ENCODE peak calls at places on chromosomes 1 and 21, in seven cellular contexts. Q is omental fat pad, H is breast epithelium, I is GM23338, R is colonic mucosa, E is GM06990, P is fibroblast of the aortic adventitia. T is an unnamed sample.

GRCh38 chr21:31622397-31622796 is 37.1 kb upstream of the SOD1 start:
- DNase-seq in Q (no peak), H (no peak), I (no peak), R (no peak), E (no peak), P (no peak), T (no peak)

GRCh38 chr1:184056921-184057496 is 5.5 kb downstream of the TSEN15 start:
- DNase-seq in Q (no peak), H (no peak), I (peak), R (no peak), E (no peak), P (peak), T (no peak)

GRCh38 chr1:25927541-25928265 is 21.5 kb upstream of the STMN1 start:
- DNase-seq in Q (no peak), H (no peak), I (peak), R (no peak), E (no peak), P (no peak), T (peak)

GRCh38 chr1:117592155-117592554 is 13.7 kb upstream of the TENT5C start:
- DNase-seq in Q (no peak), H (peak), I (no peak), R (peak), E (no peak), P (no peak), T (no peak)

GRCh38 chr1:61284933-61285332 is 202.6 kb downstream of the NFIA start:
- DNase-seq in Q (no peak), H (no peak), I (no peak), R (no peak), E (no peak), P (no peak), T (no peak)

GRCh38 chr21:37700641-37701202 is 215.5 kb downstream of the KCNJ6 start:
- DNase-seq in Q (no peak), H (no peak), I (peak), R (no peak), E (peak), P (peak), T (peak)

GRCh38 chr21:41369915-41370839 is 8.3 kb downstream of the MX2 start:
- DNase-seq in Q (no peak), H (no peak), I (peak), R (no peak), E (peak), P (no peak), T (no peak)

GRCh38 chr1:30743584-30744059 is 14.0 kb downstream of the LAPTM5 start:
- DNase-seq in Q (no peak), H (no peak), I (no peak), R (no peak), E (peak), P (no peak), T (no peak)

GRCh38 chr1:18090636-18091035 is 17.0 kb upstream of the IGSF21 start:
- DNase-seq in Q (no peak), H (no peak), I (peak), R (no peak), E (no peak), P (no peak), T (no peak)

GRCh38 chr1:21775542-21775899 is 7.4 kb downstream of the USP48 start:
- DNase-seq in Q (no peak), H (no peak), I (no peak), R (no peak), E (no peak), P (no peak), T (no peak)

GRCh38 chr1:117732065-117732789 is 126.4 kb downstream of the TENT5C start:
- DNase-seq in Q (no peak), H (no peak), I (no peak), R (no peak), E (no peak), P (peak), T (no peak)

GRCh38 chr1:168202941-168203654 is 22.7 kb upstream of the SFT2D2 start:
- DNase-seq in Q (no peak), H (no peak), I (no peak), R (no peak), E (no peak), P (peak), T (no peak)

GRCh38 chr1:81155131-81155530 is 645.6 kb upstream of the ADGRL2 start:
- DNase-seq in Q (no peak), H (no peak), I (no peak), R (no peak), E (no peak), P (peak), T (no peak)

GRCh38 chr1:165494949-165495810 is 48.6 kb upstream of the LRRC52 start:
- DNase-seq in Q (no peak), H (no peak), I (no peak), R (no peak), E (no peak), P (no peak), T (no peak)

GRCh38 chr1:110061341-110061740 is 9.1 kb downstream of the ALX3 start:
- DNase-seq in Q (no peak), H (no peak), I (no peak), R (no peak), E (no peak), P (no peak), T (no peak)

GRCh38 chr1:62209931-62210595 is 15.4 kb downstream of the L1TD1 start:
- DNase-seq in Q (no peak), H (no peak), I (no peak), R (no peak), E (no peak), P (no peak), T (no peak)

GRCh38 chr1:201826830-201827229 is 2.1 kb upstream of the IPO9 start:
- DNase-seq in Q (no peak), H (no peak), I (peak), R (no peak), E (no peak), P (no peak), T (no peak)

GRCh38 chr1:13808729-13809131 is 108.7 kb downstream of the PRDM2 start:
- DNase-seq in Q (peak), H (no peak), I (no peak), R (no peak), E (no peak), P (peak), T (no peak)

GRCh38 chr1:115671176-115672062 is 29.6 kb downstream of the VANGL1 start:
- DNase-seq in Q (no peak), H (no peak), I (no peak), R (peak), E (no peak), P (no peak), T (no peak)

GRCh38 chr21:46656820-46657219 is 21.3 kb downstream of the PRMT2 start:
- DNase-seq in Q (no peak), H (no peak), I (no peak), R (no peak), E (no peak), P (no peak), T (no peak)

GRCh38 chr1:205488074-205488723 is 16.3 kb upstream of the CDK18 start:
- DNase-seq in Q (no peak), H (no peak), I (peak), R (peak), E (no peak), P (peak), T (peak)

GRCh38 chr1:179126338-179127060 is 44.6 kb downstream of the TOR3A start:
- DNase-seq in Q (no peak), H (no peak), I (no peak), R (no peak), E (no peak), P (peak), T (no peak)

GRCh38 chr21:14863745-14864210 is 201.0 kb downstream of the NRIP1 start:
- DNase-seq in Q (no peak), H (no peak), I (no peak), R (no peak), E (no peak), P (peak), T (no peak)

GRCh38 chr1:114328505-114328904 is 174.8 kb upstream of the SYT6 start:
- DNase-seq in Q (no peak), H (no peak), I (no peak), R (no peak), E (no peak), P (no peak), T (no peak)

GRCh38 chr1:240539700-240540414 is 72.1 kb downstream of the GREM2 start:
- DNase-seq in Q (no peak), H (no peak), I (peak), R (no peak), E (no peak), P (no peak), T (no peak)

GRCh38 chr1:32485554-32486255 is 20.8 kb downstream of the ZBTB8B start:
- DNase-seq in Q (no peak), H (no peak), I (no peak), R (no peak), E (no peak), P (peak), T (no peak)

GRCh38 chr1:235943581-235944114 is 76.9 kb upstream of the LYST start:
- DNase-seq in Q (no peak), H (no peak), I (no peak), R (no peak), E (no peak), P (peak), T (no peak)

GRCh38 chr1:36415661-36416346 is 18.1 kb upstream of the LSM10 start:
- DNase-seq in Q (no peak), H (no peak), I (no peak), R (no peak), E (no peak), P (no peak), T (no peak)

DNA sequence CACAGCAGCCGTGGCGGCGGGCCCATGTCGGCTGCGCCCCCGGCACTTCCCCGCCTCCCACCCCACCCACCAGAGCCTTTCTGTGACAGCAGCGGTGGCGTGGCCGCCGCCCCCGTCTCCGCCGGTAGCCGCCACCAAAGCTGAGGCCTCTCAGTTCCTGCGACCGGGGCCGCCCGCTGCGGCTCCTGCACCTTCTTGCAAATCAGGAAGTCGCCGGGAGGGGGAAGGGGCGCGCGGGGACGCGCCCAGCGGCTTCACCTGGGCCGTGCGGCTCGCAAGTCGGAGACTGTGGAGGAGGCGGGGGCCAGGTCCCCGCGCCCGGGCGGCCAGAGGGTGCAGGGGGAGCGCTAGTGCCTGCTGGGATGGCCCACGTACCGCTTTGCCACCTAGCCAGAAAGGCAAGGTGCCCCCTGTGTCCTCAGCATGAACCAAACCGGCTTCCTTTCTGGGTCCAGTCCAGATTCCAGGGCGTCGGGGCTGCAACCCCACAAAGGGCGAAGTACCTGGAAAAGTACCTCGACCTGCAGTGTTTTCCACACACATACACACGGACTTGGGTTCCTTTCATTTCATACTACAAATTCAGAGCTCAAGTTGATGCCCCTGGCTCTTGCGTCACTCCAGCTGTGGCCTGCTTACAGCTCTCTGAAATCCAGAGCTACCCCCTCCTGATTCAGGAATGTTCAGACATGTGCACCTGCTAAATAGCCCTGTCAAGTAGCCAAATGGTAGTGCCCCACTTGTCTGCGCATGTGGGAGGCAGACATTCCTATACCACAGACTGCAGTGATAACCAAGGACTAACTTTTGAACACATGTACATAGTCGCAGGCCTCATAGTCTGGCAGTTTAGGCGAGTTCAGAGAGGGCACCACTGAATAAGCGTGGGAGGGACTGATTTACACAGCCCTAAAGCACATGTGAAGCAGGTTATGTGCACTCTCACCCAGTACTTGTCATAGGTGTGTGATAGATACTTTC is at the start of gene DENND1B:
- DNase-seq in Q (no peak), H (peak), I (peak), R (peak), E (peak), P (peak), T (peak)
- TF ChIP-seq CTCF in Q (no peak), H (no peak), I (no peak), R (no peak), E (no peak), P (no peak), T (peak)

DNA sequence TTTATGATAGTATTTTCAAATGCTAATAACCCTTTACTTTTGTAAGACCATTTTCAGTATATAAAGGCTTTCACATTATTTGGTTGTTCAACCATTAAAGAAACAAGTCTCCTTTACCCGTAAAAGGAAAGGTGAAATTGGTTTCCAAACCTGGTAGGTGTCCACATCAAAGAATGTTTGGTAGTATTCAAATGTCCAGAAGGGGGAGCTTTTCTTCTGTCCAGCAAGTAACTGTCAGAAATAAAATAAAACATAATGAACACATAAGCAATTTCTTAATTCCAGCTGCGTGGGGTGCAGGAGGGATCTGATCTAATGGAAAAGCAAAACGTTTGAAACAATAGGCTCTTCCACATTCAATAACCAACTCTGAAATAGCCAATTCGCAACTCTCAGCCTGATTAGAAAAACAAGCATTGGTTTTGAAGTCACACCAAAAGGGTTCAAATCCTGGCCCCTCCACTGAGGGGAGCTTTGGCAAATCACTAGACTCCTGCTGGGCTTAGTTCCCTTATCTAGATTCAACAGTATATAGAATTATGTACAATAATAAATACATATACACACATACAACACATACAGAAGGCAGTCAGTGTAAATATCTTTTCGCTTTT is 11.0 kb downstream of the YIPF1 start:
- DNase-seq in Q (no peak), H (no peak), I (peak), R (no peak), E (no peak), P (peak), T (no peak)
- TF ChIP-seq CTCF in Q (no peak), H (peak), I (peak), R (peak), E (peak), P (peak), T (peak)

GRCh38 chr1:226064816-226065248 is 2.3 kb downstream of the H3-3A start:
- DNase-seq in Q (no peak), H (no peak), I (peak), R (peak), E (peak), P (peak), T (no peak)
- TF ChIP-seq CTCF in Q (peak), H (peak), I (peak), R (peak), E (peak), P (peak), T (peak)

DNA sequence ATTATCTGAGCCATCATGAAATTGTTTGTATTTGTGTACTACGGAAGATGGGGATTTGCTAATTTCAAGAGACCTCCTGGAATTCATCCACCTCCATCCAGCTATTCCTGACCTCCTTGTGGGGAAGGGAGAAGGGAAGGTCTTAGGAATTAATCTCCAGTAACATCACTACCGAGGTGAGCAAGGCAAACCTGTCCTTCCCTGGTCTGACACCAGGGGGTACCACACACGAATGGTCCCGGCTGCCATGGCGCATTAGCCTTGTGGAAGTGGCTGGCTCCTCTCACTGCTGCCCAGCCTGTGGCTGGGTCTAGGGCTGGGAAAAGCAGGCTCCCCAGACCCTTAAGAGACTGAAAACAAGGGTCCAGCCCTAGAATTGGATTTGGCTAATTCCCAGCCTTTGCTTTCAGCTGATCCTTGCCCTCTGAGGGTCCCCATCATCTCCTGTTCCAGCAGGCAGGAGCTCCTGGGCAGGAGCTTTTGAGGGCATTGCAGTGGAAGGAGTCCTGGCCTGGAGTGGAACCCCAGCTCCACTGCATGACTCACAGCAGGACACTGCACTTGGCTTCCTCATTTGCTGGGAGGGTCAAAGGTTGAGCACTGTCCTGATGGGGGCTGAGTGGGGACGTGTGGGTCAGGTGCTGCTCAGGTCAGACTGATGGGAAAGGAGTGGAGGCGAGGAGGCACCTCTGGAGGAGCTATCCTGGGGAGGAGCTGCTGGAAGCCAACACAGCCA is 34.8 kb downstream of the RIMS3 start:
- DNase-seq in Q (no peak), H (no peak), I (peak), R (no peak), E (no peak), P (peak), T (peak)
- TF ChIP-seq CTCF in Q (no peak), H (no peak), I (peak), R (no peak), E (peak), P (peak), T (peak)

T was measured in neural crest cell.